ENCODE peak calls at places on chromosome 12, in six cellular contexts. One of them, this sample, is unnamed.
A peak's percentile ranks its signal among the peaks of the same experiment; 100 is the strongest.

GRCh38 chr12:125704803-125705202 is 639.6 kb downstream of the AACS start:
- DNase-seq in activated CD4-positive, alpha-beta T cell treated with anti-CD3 and anti-CD28 coated beads, Interleukin-2, amount 10 ng/mL, durations not matched to agents 24 days and 14 days: no peak
- DNase-seq in NCI-H345: no peak
- DNase-seq in HuH-7: no peak
- DNase-seq in COR-L47: no peak
- DNase-seq in D341Med: no peak
- DNase-seq in this sample: no peak

GRCh38 chr12:16385779-16386646 is 38.6 kb downstream of the MGST1 start:
- DNase-seq in activated CD4-positive, alpha-beta T cell treated with anti-CD3 and anti-CD28 coated beads, Interleukin-2, amount 10 ng/mL, durations not matched to agents 24 days and 14 days: no peak
- DNase-seq in NCI-H345: peak; percentile 68
- DNase-seq in HuH-7: peak; percentile 56
- DNase-seq in COR-L47: peak; percentile 53
- DNase-seq in D341Med: peak; percentile 74
- DNase-seq in this sample: peak; percentile 69

GRCh38 chr12:123938679-123939480 is 33.8 kb downstream of the CCDC92 start:
- DNase-seq in activated CD4-positive, alpha-beta T cell treated with anti-CD3 and anti-CD28 coated beads, Interleukin-2, amount 10 ng/mL, durations not matched to agents 24 days and 14 days: peak; percentile 62
- DNase-seq in NCI-H345: no peak
- DNase-seq in HuH-7: peak; percentile 43
- DNase-seq in COR-L47: no peak
- DNase-seq in D341Med: no peak
- DNase-seq in this sample: peak; percentile 41

GRCh38 chr12:29008786-29009185 is 140.3 kb upstream of the FAR2 start:
- DNase-seq in activated CD4-positive, alpha-beta T cell treated with anti-CD3 and anti-CD28 coated beads, Interleukin-2, amount 10 ng/mL, durations not matched to agents 24 days and 14 days: no peak
- DNase-seq in NCI-H345: no peak
- DNase-seq in HuH-7: no peak
- DNase-seq in COR-L47: no peak
- DNase-seq in D341Med: no peak
- DNase-seq in this sample: no peak

GRCh38 chr12:20077618-20078017 is 290.7 kb upstream of the PDE3A start:
- DNase-seq in activated CD4-positive, alpha-beta T cell treated with anti-CD3 and anti-CD28 coated beads, Interleukin-2, amount 10 ng/mL, durations not matched to agents 24 days and 14 days: no peak
- DNase-seq in NCI-H345: no peak
- DNase-seq in HuH-7: no peak
- DNase-seq in COR-L47: no peak
- DNase-seq in D341Med: no peak
- DNase-seq in this sample: no peak

GRCh38 chr12:116303929-116304328 is 26.4 kb upstream of the MED13L start:
- DNase-seq in activated CD4-positive, alpha-beta T cell treated with anti-CD3 and anti-CD28 coated beads, Interleukin-2, amount 10 ng/mL, durations not matched to agents 24 days and 14 days: no peak
- DNase-seq in NCI-H345: no peak
- DNase-seq in HuH-7: no peak
- DNase-seq in COR-L47: no peak
- DNase-seq in D341Med: no peak
- DNase-seq in this sample: no peak

GRCh38 chr12:19648173-19648572 is 208.9 kb downstream of the AEBP2 start:
- DNase-seq in activated CD4-positive, alpha-beta T cell treated with anti-CD3 and anti-CD28 coated beads, Interleukin-2, amount 10 ng/mL, durations not matched to agents 24 days and 14 days: no peak
- DNase-seq in NCI-H345: no peak
- DNase-seq in HuH-7: no peak
- DNase-seq in COR-L47: no peak
- DNase-seq in D341Med: no peak
- DNase-seq in this sample: no peak

GRCh38 chr12:13101854-13102375 is 1.6 kb downstream of the GSG1 start:
- DNase-seq in activated CD4-positive, alpha-beta T cell treated with anti-CD3 and anti-CD28 coated beads, Interleukin-2, amount 10 ng/mL, durations not matched to agents 24 days and 14 days: peak; percentile 69
- DNase-seq in NCI-H345: peak; percentile 66
- DNase-seq in HuH-7: no peak
- DNase-seq in COR-L47: no peak
- DNase-seq in D341Med: no peak
- DNase-seq in this sample: peak; percentile 23

GRCh38 chr12:50055831-50056628 is 1.4 kb upstream of the ASIC1 start:
- DNase-seq in activated CD4-positive, alpha-beta T cell treated with anti-CD3 and anti-CD28 coated beads, Interleukin-2, amount 10 ng/mL, durations not matched to agents 24 days and 14 days: peak; percentile 89
- DNase-seq in NCI-H345: peak; percentile 4
- DNase-seq in HuH-7: peak; percentile 87
- DNase-seq in COR-L47: peak; percentile 31
- DNase-seq in D341Med: peak; percentile 78
- DNase-seq in this sample: peak; percentile 83

GRCh38 chr12:71661977-71662522 is 1.6 kb downstream of the ZFC3H1 start:
- DNase-seq in activated CD4-positive, alpha-beta T cell treated with anti-CD3 and anti-CD28 coated beads, Interleukin-2, amount 10 ng/mL, durations not matched to agents 24 days and 14 days: no peak
- DNase-seq in NCI-H345: no peak
- DNase-seq in HuH-7: no peak
- DNase-seq in COR-L47: no peak
- DNase-seq in D341Med: no peak
- DNase-seq in this sample: no peak

GRCh38 chr12:69821441-69822204 is 3.4 kb upstream of the MYRFL start:
- DNase-seq in activated CD4-positive, alpha-beta T cell treated with anti-CD3 and anti-CD28 coated beads, Interleukin-2, amount 10 ng/mL, durations not matched to agents 24 days and 14 days: no peak
- DNase-seq in NCI-H345: peak; percentile 34
- DNase-seq in HuH-7: no peak
- DNase-seq in COR-L47: peak; percentile 64
- DNase-seq in D341Med: no peak
- DNase-seq in this sample: peak; percentile 4

GRCh38 chr12:78885466-78885865 is 20.9 kb downstream of the SYT1 start:
- DNase-seq in activated CD4-positive, alpha-beta T cell treated with anti-CD3 and anti-CD28 coated beads, Interleukin-2, amount 10 ng/mL, durations not matched to agents 24 days and 14 days: no peak
- DNase-seq in NCI-H345: no peak
- DNase-seq in HuH-7: no peak
- DNase-seq in COR-L47: no peak
- DNase-seq in D341Med: peak; percentile 31
- DNase-seq in this sample: peak; percentile 67

GRCh38 chr12:57575771-57576612 is 15.0 kb upstream of the PIP4K2C start:
- DNase-seq in activated CD4-positive, alpha-beta T cell treated with anti-CD3 and anti-CD28 coated beads, Interleukin-2, amount 10 ng/mL, durations not matched to agents 24 days and 14 days: no peak
- DNase-seq in NCI-H345: no peak
- DNase-seq in HuH-7: peak; percentile 40
- DNase-seq in COR-L47: no peak
- DNase-seq in D341Med: no peak
- DNase-seq in this sample: no peak

GRCh38 chr12:75908961-75909699 is 122.4 kb downstream of the PHLDA1 start:
- DNase-seq in activated CD4-positive, alpha-beta T cell treated with anti-CD3 and anti-CD28 coated beads, Interleukin-2, amount 10 ng/mL, durations not matched to agents 24 days and 14 days: no peak
- DNase-seq in NCI-H345: peak; percentile 78
- DNase-seq in HuH-7: no peak
- DNase-seq in COR-L47: peak; percentile 88
- DNase-seq in D341Med: no peak
- DNase-seq in this sample: no peak

GRCh38 chr12:59079472-59079871 is 159.2 kb upstream of the LRIG3 start:
- DNase-seq in activated CD4-positive, alpha-beta T cell treated with anti-CD3 and anti-CD28 coated beads, Interleukin-2, amount 10 ng/mL, durations not matched to agents 24 days and 14 days: no peak
- DNase-seq in NCI-H345: no peak
- DNase-seq in HuH-7: no peak
- DNase-seq in COR-L47: no peak
- DNase-seq in D341Med: no peak
- DNase-seq in this sample: no peak

GRCh38 chr12:19196959-19197630 is 67.6 kb downstream of the PLEKHA5 start:
- DNase-seq in activated CD4-positive, alpha-beta T cell treated with anti-CD3 and anti-CD28 coated beads, Interleukin-2, amount 10 ng/mL, durations not matched to agents 24 days and 14 days: no peak
- DNase-seq in NCI-H345: no peak
- DNase-seq in HuH-7: no peak
- DNase-seq in COR-L47: peak; percentile 9
- DNase-seq in D341Med: no peak
- DNase-seq in this sample: no peak

GRCh38 chr12:108729612-108730336 is 1.5 kb downstream of the CORO1C start:
- DNase-seq in activated CD4-positive, alpha-beta T cell treated with anti-CD3 and anti-CD28 coated beads, Interleukin-2, amount 10 ng/mL, durations not matched to agents 24 days and 14 days: no peak
- DNase-seq in NCI-H345: peak; percentile 12
- DNase-seq in HuH-7: no peak
- DNase-seq in COR-L47: no peak
- DNase-seq in D341Med: no peak
- DNase-seq in this sample: peak; percentile 55

GRCh38 chr12:59403259-59403932 is 192.4 kb upstream of the SLC16A7 start:
- DNase-seq in activated CD4-positive, alpha-beta T cell treated with anti-CD3 and anti-CD28 coated beads, Interleukin-2, amount 10 ng/mL, durations not matched to agents 24 days and 14 days: peak; percentile 80
- DNase-seq in NCI-H345: peak; percentile 70
- DNase-seq in HuH-7: peak; percentile 20
- DNase-seq in COR-L47: peak; percentile 59
- DNase-seq in D341Med: peak; percentile 56
- DNase-seq in this sample: peak; percentile 75

GRCh38 chr12:24560192-24560591 is 388.7 kb downstream of the BCAT1 start:
- DNase-seq in activated CD4-positive, alpha-beta T cell treated with anti-CD3 and anti-CD28 coated beads, Interleukin-2, amount 10 ng/mL, durations not matched to agents 24 days and 14 days: no peak
- DNase-seq in NCI-H345: no peak
- DNase-seq in HuH-7: no peak
- DNase-seq in COR-L47: no peak
- DNase-seq in D341Med: no peak
- DNase-seq in this sample: no peak

GRCh38 chr12:97465012-97465345 is 2.4 kb downstream of the RMST start:
- DNase-seq in activated CD4-positive, alpha-beta T cell treated with anti-CD3 and anti-CD28 coated beads, Interleukin-2, amount 10 ng/mL, durations not matched to agents 24 days and 14 days: no peak
- DNase-seq in NCI-H345: no peak
- DNase-seq in HuH-7: no peak
- DNase-seq in COR-L47: no peak
- DNase-seq in D341Med: no peak
- DNase-seq in this sample: no peak

GRCh38 chr12:55965941-55966407 is at the start of gene PMEL:
- DNase-seq in activated CD4-positive, alpha-beta T cell treated with anti-CD3 and anti-CD28 coated beads, Interleukin-2, amount 10 ng/mL, durations not matched to agents 24 days and 14 days: peak; percentile 60
- DNase-seq in NCI-H345: no peak
- DNase-seq in HuH-7: peak; percentile 28
- DNase-seq in COR-L47: no peak
- DNase-seq in D341Med: no peak
- DNase-seq in this sample: no peak

GRCh38 chr12:123944696-123945095 is 27.9 kb downstream of the CCDC92 start:
- DNase-seq in activated CD4-positive, alpha-beta T cell treated with anti-CD3 and anti-CD28 coated beads, Interleukin-2, amount 10 ng/mL, durations not matched to agents 24 days and 14 days: no peak
- DNase-seq in NCI-H345: no peak
- DNase-seq in HuH-7: no peak
- DNase-seq in COR-L47: no peak
- DNase-seq in D341Med: no peak
- DNase-seq in this sample: no peak

GRCh38 chr12:11861864-11862600 is 208.7 kb upstream of the BCL2L14 start:
- DNase-seq in activated CD4-positive, alpha-beta T cell treated with anti-CD3 and anti-CD28 coated beads, Interleukin-2, amount 10 ng/mL, durations not matched to agents 24 days and 14 days: no peak
- DNase-seq in NCI-H345: no peak
- DNase-seq in HuH-7: no peak
- DNase-seq in COR-L47: no peak
- DNase-seq in D341Med: no peak
- DNase-seq in this sample: peak; percentile 91